ENCODE peak calls at places on chromosomes 2 and 18, in four cellular contexts. Z is choroid plexus epithelial cell; J is GM10248; O is CD8-positive, alpha-beta T cell. A is an unnamed sample.

GRCh38 chr2:49108436-49108835 is 45.9 kb downstream of the FSHR start:
- DNase-seq in Z (no peak), O (no peak), J (no peak), A (no peak)

GRCh38 chr18:245282-245847 is 22.5 kb downstream of the THOC1 start:
- DNase-seq in O (no peak), Z (no peak), J (no peak), A (no peak)

GRCh38 chr2:7517122-7517487 is 599.9 kb downstream of the RNF144A start:
- DNase-seq in O (peak), Z (no peak), J (no peak), A (no peak)

GRCh38 chr18:63788447-63789096 is 13.4 kb downstream of the SERPINB7 start:
- DNase-seq in J (no peak), Z (peak), O (no peak), A (peak)

GRCh38 chr18:62744076-62744705 is 28.9 kb downstream of the PHLPP1 start:
- DNase-seq in Z (peak), O (no peak), J (peak), A (no peak)

GRCh38 chr2:212906620-212907019 is 244.8 kb downstream of the IKZF2 start:
- DNase-seq in Z (no peak), J (no peak), O (no peak), A (no peak)

GRCh38 chr2:96556441-96557330 is 20.1 kb downstream of the ARID5A start:
- DNase-seq in O (no peak), Z (peak), J (no peak), A (peak)

GRCh38 chr2:84970266-84970955 is 550 bp upstream of the KCMF1 start:
- DNase-seq in J (peak), Z (peak), O (peak), A (peak)

GRCh38 chr2:26846881-26847662 is 860 bp upstream of the DPYSL5 start:
- DNase-seq in Z (no peak), O (no peak), J (no peak), A (no peak)

GRCh38 chr2:18596993-18597392 is 7.6 kb upstream of the NT5C1B start:
- DNase-seq in O (no peak), Z (no peak), J (no peak), A (no peak)

GRCh38 chr2:98732430-98733051 is 1.6 kb upstream of the MGAT4A start:
- DNase-seq in Z (no peak), O (no peak), J (no peak), A (no peak)

GRCh38 chr2:98730053-98730850 is 680 bp downstream of the MGAT4A start:
- DNase-seq in Z (no peak), O (peak), J (no peak), A (peak)

GRCh38 chr2:98729652-98730051 is 1.3 kb downstream of the MGAT4A start:
- DNase-seq in O (no peak), Z (no peak), J (no peak), A (no peak)

GRCh38 chr2:98731709-98732349 is 897 bp upstream of the MGAT4A start:
- DNase-seq in O (no peak), J (no peak), Z (no peak), A (no peak)

DNA sequence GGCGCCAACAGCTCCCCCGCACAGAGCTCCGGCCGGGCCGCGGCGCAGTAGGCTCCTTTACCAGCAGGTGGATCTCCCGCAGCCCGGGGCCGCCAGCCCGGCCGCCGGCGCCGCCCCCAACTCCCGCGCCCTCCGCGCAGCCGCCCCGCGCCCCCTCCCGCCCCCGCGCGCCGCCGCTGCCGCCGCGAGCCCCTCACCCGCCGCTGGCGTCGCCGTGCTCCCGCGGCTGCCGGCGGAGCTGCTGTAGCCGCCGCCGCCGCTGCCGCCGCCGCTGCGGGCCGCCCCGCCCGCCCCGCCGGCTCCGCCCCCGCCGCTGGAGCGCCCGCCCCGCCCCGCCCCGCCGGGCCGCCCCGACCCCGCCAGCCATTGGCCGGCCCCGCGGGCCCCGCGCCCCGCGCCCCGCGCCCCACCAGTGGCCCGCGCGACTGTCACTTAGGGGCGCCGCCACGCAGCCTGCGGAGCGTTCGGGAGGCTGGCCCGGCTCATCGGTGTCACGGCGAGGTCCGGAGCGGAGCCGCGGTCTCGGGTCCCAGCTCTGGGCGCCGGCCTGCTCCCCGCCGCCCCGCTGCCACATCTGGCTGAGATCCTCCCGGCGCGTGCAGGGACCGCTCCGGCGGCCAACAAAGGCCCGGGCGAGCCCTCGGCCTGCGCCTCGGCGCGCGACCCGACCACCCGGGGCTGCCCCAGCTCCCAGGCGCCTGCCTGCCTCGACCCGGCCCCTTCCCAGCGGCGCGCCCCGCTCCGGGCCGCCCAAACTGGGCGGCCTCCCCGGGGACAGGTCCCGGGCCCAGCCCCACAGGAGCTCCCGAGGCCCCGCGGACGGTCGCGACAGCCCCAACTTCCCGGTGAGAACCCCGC is at the start of gene MGAT4A:
- DNase-seq in O (peak), J (peak), Z (peak), A (peak)
- TF ChIP-seq CTCF in O (no peak), J (no peak), Z (peak), A (no peak)

GRCh38 chr2:139465789-139466188 is 685.6 kb upstream of the NXPH2 start:
- DNase-seq in J (no peak), Z (no peak), O (no peak), A (no peak)
- TF ChIP-seq CTCF in J (no peak), Z (no peak), O (no peak), A (no peak)

DNA sequence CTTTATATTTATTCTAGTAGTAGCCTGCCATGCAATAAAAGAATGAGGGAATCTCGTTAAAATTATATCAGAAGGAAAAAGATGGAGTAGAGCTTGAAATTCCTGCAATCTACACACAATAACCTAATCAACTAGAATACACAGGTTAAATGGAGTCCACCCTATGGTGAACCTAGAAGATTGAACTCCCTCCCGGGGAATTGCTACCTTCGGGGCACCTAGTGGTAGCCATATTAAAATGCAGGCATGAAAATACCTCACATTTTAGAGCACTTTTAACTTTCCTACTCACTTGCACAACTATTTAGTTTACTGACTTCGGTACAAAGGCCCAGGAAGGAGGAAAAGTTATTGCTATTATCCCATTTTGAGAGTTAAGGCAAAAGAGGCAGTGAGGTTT is 174.5 kb downstream of the SS18 start:
- DNase-seq in J (no peak), O (no peak), Z (no peak), A (no peak)
- TF ChIP-seq CTCF in J (no peak), O (no peak), Z (peak), A (no peak)

GRCh38 chr2:102253753-102254150 is 57.6 kb upstream of the IL1RL1 start:
- DNase-seq in O (no peak), Z (peak), J (no peak), A (no peak)
- TF ChIP-seq CTCF in O (no peak), Z (peak), J (peak), A (no peak)